ENCODE peak calls at places on chromosomes 4 and X, in eight cellular contexts. L is NCI-H345; R is ureter; E is left ventricle myocardium superior; C is GM23338; G is mesothelial cell of epicardium; U is effector CD8-positive, alpha-beta T cell; Y is activated CD4-positive, alpha-beta T cell treated with anti-CD3 and anti-CD28 coated beads, Interleukin-2, amount 50 U/mL, for 1 hour. B is an unnamed sample.
A peak's percentile ranks its signal among the peaks of the same experiment; 100 is the strongest.

GRCh38 chrX:1727531-1728027 is 112.7 kb downstream of the ASMT start:
- DNase-seq in Y (no peak), C (peak; percentile 85), L (no peak), U (no peak), G (peak; percentile 47), E (no peak), R (no peak), B (no peak)

GRCh38 chrX:27321632-27322031 is 141.5 kb downstream of the PPP4R3C start:
- DNase-seq in C (no peak), R (no peak), E (no peak), L (no peak), Y (no peak), U (no peak), G (no peak), B (no peak)

GRCh38 chrX:111329370-111329769 is 59.1 kb upstream of the CAPN6 start:
- DNase-seq in E (no peak), R (no peak), L (no peak), C (no peak), Y (no peak), G (no peak), U (no peak), B (no peak)

GRCh38 chr4:163494360-163495241 is at the start of gene TMA16:
- DNase-seq in L (peak; percentile 82), C (peak; percentile 97), Y (peak; percentile 76), U (peak; percentile 49), E (peak; percentile 86), R (peak; percentile 87), G (peak; percentile 83), B (peak; percentile 86)

GRCh38 chrX:81259008-81259713 is 57.3 kb downstream of the SH3BGRL start:
- DNase-seq in R (no peak), U (no peak), Y (no peak), G (no peak), E (no peak), C (no peak), L (no peak), B (no peak)

GRCh38 chr4:76804060-76804459 is 93.9 kb downstream of the SOWAHB start:
- DNase-seq in E (no peak), U (no peak), C (peak; percentile 21), Y (no peak), G (no peak), R (no peak), L (no peak), B (no peak)

GRCh38 chr4:6627832-6628231 is 12.7 kb upstream of the MRFAP1 start:
- DNase-seq in C (no peak), R (no peak), G (no peak), E (no peak), L (no peak), Y (no peak), U (no peak), B (no peak)

GRCh38 chr4:87365348-87365747 is 25.6 kb downstream of the HSD17B11 start:
- DNase-seq in Y (no peak), C (no peak), R (no peak), U (no peak), E (no peak), L (no peak), G (no peak), B (no peak)

GRCh38 chr4:866761-867390 is 40.9 kb upstream of the CPLX1 start:
- DNase-seq in Y (no peak), U (no peak), C (no peak), G (no peak), R (no peak), L (no peak), E (no peak), B (no peak)

GRCh38 chr4:111475001-111475400 is 670.3 kb upstream of the FAM241A start:
- DNase-seq in C (peak; percentile 85), Y (no peak), E (no peak), L (peak; percentile 23), R (no peak), U (no peak), G (peak; percentile 43), B (peak; percentile 10)

GRCh38 chrX:80285131-80285773 is 135.0 kb upstream of the TENT5D start:
- DNase-seq in U (no peak), G (no peak), L (peak; percentile 23), R (no peak), Y (no peak), C (peak; percentile 61), E (no peak), B (no peak)

GRCh38 chrX:34563809-34564208 is 93.3 kb downstream of the TMEM47 start:
- DNase-seq in E (no peak), Y (no peak), R (no peak), G (no peak), C (peak; percentile 44), U (no peak), L (no peak), B (no peak)

GRCh38 chr4:2756691-2757350 is 685 bp upstream of the TNIP2 start:
- DNase-seq in E (no peak), C (no peak), R (no peak), U (no peak), L (no peak), Y (no peak), G (no peak), B (no peak)

GRCh38 chr4:138223191-138223910 is 18.8 kb downstream of the SLC7A11 start:
- DNase-seq in Y (no peak), U (no peak), E (no peak), C (peak; percentile 81), G (no peak), R (no peak), L (peak; percentile 17), B (no peak)

B was measured in NCI-H1694 treated with DMSO at 0.1 percent for 48 hours.